ENCODE peak calls at places on chromosome 3, in ten cellular contexts. A is cardiac fibroblast; O is NCI-H69; Y is NCI-H1417; E is breast epithelium; D is T-helper 17 cell; M is upper lobe of right lung; Z is heart right ventricle; K is natural killer cell; I is stimulated activated CD4-positive, alpha-beta T cell treated with anti-CD3 and anti-CD28 coated beads, Interleukin-4, amount 100 ng/mL, for 4 hours. N is an unnamed sample.

GRCh38 chr3:61627768-61628185 is 66.4 kb downstream of the PTPRG start:
- DNase-seq in A (peak), O (peak), Y (no peak), E (no peak), D (no peak), M (no peak), Z (no peak), K (no peak), I (no peak), N (no peak)

GRCh38 chr3:196246612-196247308 is 30.4 kb downstream of the SLC51A start:
- DNase-seq in A (no peak), O (no peak), Y (no peak), E (no peak), D (no peak), M (no peak), Z (no peak), K (no peak), I (no peak), N (no peak)

GRCh38 chr3:174863488-174863887 is 4.4 kb downstream of the NAALADL2 start:
- DNase-seq in A (no peak), O (no peak), Y (no peak), E (no peak), D (no peak), M (no peak), Z (no peak), K (no peak), I (no peak), N (no peak)

GRCh38 chr3:34882764-34883163 is 756.6 kb upstream of the ARPP21 start:
- DNase-seq in A (peak), O (no peak), Y (peak), E (no peak), D (no peak), M (no peak), Z (no peak), K (no peak), I (no peak), N (no peak)

GRCh38 chr3:57009802-57010201 is 50.7 kb upstream of the SPATA12 start:
- DNase-seq in A (no peak), O (no peak), Y (no peak), E (no peak), D (no peak), M (no peak), Z (no peak), K (no peak), I (no peak), N (no peak)

GRCh38 chr3:83928391-83928790 is 1030.4 kb upstream of the CADM2 start:
- DNase-seq in A (no peak), O (peak), Y (no peak), E (no peak), D (no peak), M (no peak), Z (no peak), K (no peak), I (no peak), N (no peak)

GRCh38 chr3:69097407-69098086 is 12.8 kb downstream of the ARL6IP5 start:
- DNase-seq in A (no peak), O (no peak), Y (no peak), E (no peak), D (no peak), M (no peak), Z (no peak), K (no peak), I (no peak), N (no peak)

GRCh38 chr3:117080899-117081298 is 371.3 kb downstream of the TUSC7 start:
- DNase-seq in A (no peak), O (no peak), Y (no peak), E (no peak), D (no peak), M (no peak), Z (no peak), K (no peak), I (no peak), N (no peak)

GRCh38 chr3:127254730-127255129 is 33.1 kb downstream of the PRR20G start:
- DNase-seq in A (no peak), O (peak), Y (peak), E (no peak), D (no peak), M (no peak), Z (no peak), K (no peak), I (no peak), N (no peak)

GRCh38 chr3:117202415-117202814 is 492.8 kb downstream of the TUSC7 start:
- DNase-seq in A (no peak), O (no peak), Y (no peak), E (no peak), D (no peak), M (no peak), Z (no peak), K (no peak), I (no peak), N (no peak)

GRCh38 chr3:195914648-195915473 is 6.5 kb upstream of the TNK2 start:
- DNase-seq in A (peak), O (no peak), Y (no peak), E (peak), D (peak), M (peak), Z (peak), K (peak), I (peak), N (peak)

GRCh38 chr3:16547958-16548357 is 34.5 kb upstream of the RFTN1 start:
- DNase-seq in A (no peak), O (no peak), Y (no peak), E (no peak), D (no peak), M (no peak), Z (no peak), K (no peak), I (no peak), N (no peak)

GRCh38 chr3:184604039-184604955 is 42.7 kb downstream of the EPHB3 start:
- DNase-seq in A (no peak), O (peak), Y (no peak), E (no peak), D (no peak), M (no peak), Z (no peak), K (no peak), I (no peak), N (no peak)

GRCh38 chr3:45214061-45214680 is 11.9 kb downstream of the TMEM158 start:
- DNase-seq in A (no peak), O (no peak), Y (no peak), E (no peak), D (no peak), M (no peak), Z (no peak), K (no peak), I (no peak), N (no peak)

GRCh38 chr3:39166932-39167532 is 13.6 kb upstream of the CSRNP1 start:
- DNase-seq in A (peak), O (no peak), Y (no peak), E (no peak), D (no peak), M (no peak), Z (peak), K (no peak), I (no peak), N (no peak)

GRCh38 chr3:167350245-167350862 is 29.7 kb downstream of the ZBBX start:
- DNase-seq in A (peak), O (peak), Y (peak), E (no peak), D (no peak), M (no peak), Z (no peak), K (no peak), I (no peak), N (no peak)

GRCh38 chr3:151811474-151811873 is 2.4 kb upstream of the AADAC start:
- DNase-seq in A (no peak), O (no peak), Y (no peak), E (no peak), D (no peak), M (no peak), Z (no peak), K (no peak), I (no peak), N (no peak)

GRCh38 chr3:177574232-177574856 is 377.1 kb upstream of the TBL1XR1 start:
- DNase-seq in A (peak), O (peak), Y (peak), E (no peak), D (no peak), M (no peak), Z (peak), K (no peak), I (no peak), N (no peak)

GRCh38 chr3:179015551-179016020 is 56.0 kb downstream of the ZMAT3 start:
- DNase-seq in A (peak), O (peak), Y (peak), E (no peak), D (no peak), M (no peak), Z (peak), K (no peak), I (no peak), N (no peak)

GRCh38 chr3:194536883-194537637 is 50.3 kb upstream of the ATP13A3 start:
- DNase-seq in A (peak), O (peak), Y (peak), E (peak), D (no peak), M (no peak), Z (no peak), K (no peak), I (no peak), N (no peak)

GRCh38 chr3:87503901-87504498 is 227.6 kb upstream of the POU1F1 start:
- DNase-seq in A (peak), O (peak), Y (peak), E (no peak), D (no peak), M (no peak), Z (no peak), K (no peak), I (no peak), N (no peak)

GRCh38 chr3:132394334-132394733 is 23.0 kb upstream of the DNAJC13 start:
- DNase-seq in A (peak), O (peak), Y (no peak), E (no peak), D (no peak), M (no peak), Z (peak), K (no peak), I (no peak), N (no peak)

GRCh38 chr3:74539879-74540278 is 74.6 kb downstream of the CNTN3 start:
- DNase-seq in A (no peak), O (peak), Y (no peak), E (no peak), D (no peak), M (no peak), Z (no peak), K (no peak), I (no peak), N (no peak)

GRCh38 chr3:157026091-157026490 is 133.9 kb downstream of the CCNL1 start:
- DNase-seq in A (no peak), O (peak), Y (no peak), E (no peak), D (no peak), M (no peak), Z (no peak), K (no peak), I (no peak), N (no peak)

GRCh38 chr3:143751643-143752178 is 96.6 kb downstream of the SLC9A9 start:
- DNase-seq in A (no peak), O (no peak), Y (no peak), E (no peak), D (no peak), M (no peak), Z (no peak), K (no peak), I (peak), N (no peak)

GRCh38 chr3:132117642-132118041 is 82.8 kb upstream of the CPNE4 start:
- DNase-seq in A (no peak), O (no peak), Y (no peak), E (no peak), D (no peak), M (no peak), Z (no peak), K (no peak), I (no peak), N (no peak)

GRCh38 chr3:165518346-165518745 is 318.9 kb downstream of the BCHE start:
- DNase-seq in A (no peak), O (no peak), Y (no peak), E (no peak), D (no peak), M (no peak), Z (no peak), K (no peak), I (no peak), N (no peak)

GRCh38 chr3:3109407-3110298 is 521 bp downstream of the IL5RA start:
- DNase-seq in A (peak), O (peak), Y (peak), E (no peak), D (no peak), M (no peak), Z (no peak), K (no peak), I (no peak), N (no peak)

GRCh38 chr3:178083906-178084823 is 452.1 kb upstream of the KCNMB2 start:
- DNase-seq in A (peak), O (peak), Y (peak), E (no peak), D (no peak), M (no peak), Z (no peak), K (no peak), I (no peak), N (no peak)

GRCh38 chr3:38011111-38011510 is 18.3 kb downstream of the PLCD1 start:
- DNase-seq in A (no peak), O (no peak), Y (no peak), E (no peak), D (no peak), M (peak), Z (no peak), K (no peak), I (no peak), N (peak)

GRCh38 chr3:70992557-70992956 is 591.0 kb downstream of the FOXP1 start:
- DNase-seq in A (no peak), O (no peak), Y (no peak), E (no peak), D (no peak), M (no peak), Z (no peak), K (no peak), I (no peak), N (no peak)

GRCh38 chr3:22471557-22471956 is 720.5 kb upstream of the ZNF385D start:
- DNase-seq in A (no peak), O (no peak), Y (no peak), E (no peak), D (no peak), M (no peak), Z (no peak), K (no peak), I (no peak), N (no peak)

GRCh38 chr3:136261826-136262225 is 11.7 kb downstream of the PCCB start:
- DNase-seq in A (no peak), O (no peak), Y (no peak), E (no peak), D (no peak), M (no peak), Z (no peak), K (no peak), I (no peak), N (no peak)

N was measured in spleen.